ENCODE peak calls at places on chromosomes 3 and 15, in four cellular contexts. One of them, this sample, is unnamed.

GRCh38 chr15:100495861-100496260 is 32.9 kb downstream of the CERS3 start:
- DNase-seq in GM12865: no peak
- DNase-seq in MCF 10A: no peak
- DNase-seq in progenitor cell of endocrine pancreas: no peak
- DNase-seq in this sample: no peak

GRCh38 chr15:84081391-84082168 is 154.0 kb upstream of the GOLGA6L4 start:
- DNase-seq in GM12865: no peak
- DNase-seq in progenitor cell of endocrine pancreas: no peak
- DNase-seq in MCF 10A: no peak
- DNase-seq in this sample: no peak

GRCh38 chr15:79970921-79971434 is at the start of gene BCL2A1:
- DNase-seq in MCF 10A: peak; percentile 68
- DNase-seq in GM12865: peak; percentile 92
- DNase-seq in progenitor cell of endocrine pancreas: no peak
- DNase-seq in this sample: no peak

GRCh38 chr3:31105438-31106077 is 211.1 kb upstream of the GADL1 start:
- DNase-seq in MCF 10A: peak; percentile 96
- DNase-seq in GM12865: no peak
- DNase-seq in progenitor cell of endocrine pancreas: no peak
- DNase-seq in this sample: no peak

GRCh38 chr3:170488802-170489201 is 70.1 kb downstream of the CLDN11 start:
- DNase-seq in progenitor cell of endocrine pancreas: no peak
- DNase-seq in GM12865: no peak
- DNase-seq in MCF 10A: peak; percentile 94
- DNase-seq in this sample: no peak

GRCh38 chr3:112010631-112011030 is 11.9 kb downstream of the TAGLN3 start:
- DNase-seq in MCF 10A: no peak
- DNase-seq in GM12865: no peak
- DNase-seq in progenitor cell of endocrine pancreas: no peak
- DNase-seq in this sample: no peak

GRCh38 chr15:76339302-76340197 is 3.0 kb downstream of the ISL2 start:
- DNase-seq in progenitor cell of endocrine pancreas: no peak
- DNase-seq in GM12865: no peak
- DNase-seq in MCF 10A: no peak
- DNase-seq in this sample: no peak

GRCh38 chr3:127693336-127693843 is 20.6 kb downstream of the ABTB1 start:
- DNase-seq in MCF 10A: no peak
- DNase-seq in progenitor cell of endocrine pancreas: no peak
- DNase-seq in GM12865: no peak
- DNase-seq in this sample: no peak

GRCh38 chr3:123949606-123950005 is 11.4 kb downstream of the CCDC14 start:
- DNase-seq in progenitor cell of endocrine pancreas: no peak
- DNase-seq in GM12865: no peak
- DNase-seq in MCF 10A: no peak
- DNase-seq in this sample: no peak

GRCh38 chr3:57003676-57004075 is 56.8 kb upstream of the SPATA12 start:
- DNase-seq in GM12865: no peak
- DNase-seq in MCF 10A: no peak
- DNase-seq in progenitor cell of endocrine pancreas: no peak
- DNase-seq in this sample: no peak

GRCh38 chr3:153305189-153305588 is 143.2 kb downstream of the RAP2B start:
- DNase-seq in MCF 10A: no peak
- DNase-seq in GM12865: no peak
- DNase-seq in progenitor cell of endocrine pancreas: no peak
- DNase-seq in this sample: no peak

GRCh38 chr3:74091204-74091603 is 466.5 kb upstream of the PDZRN3 start:
- DNase-seq in GM12865: no peak
- DNase-seq in progenitor cell of endocrine pancreas: no peak
- DNase-seq in MCF 10A: no peak
- DNase-seq in this sample: no peak

GRCh38 chr3:43862992-43863805 is 172.5 kb downstream of the ABHD5 start:
- DNase-seq in MCF 10A: no peak
- DNase-seq in GM12865: no peak
- DNase-seq in progenitor cell of endocrine pancreas: no peak
- DNase-seq in this sample: no peak

GRCh38 chr15:55289573-55290360 is at the start of gene RAB27A:
- DNase-seq in GM12865: peak; percentile 76
- DNase-seq in progenitor cell of endocrine pancreas: peak; percentile 62
- DNase-seq in MCF 10A: peak; percentile 82
- DNase-seq in this sample: no peak

GRCh38 chr3:30607032-30607833 is 832 bp downstream of the TGFBR2 start:
- DNase-seq in progenitor cell of endocrine pancreas: peak; percentile 34
- DNase-seq in GM12865: peak; percentile 37
- DNase-seq in MCF 10A: peak; percentile 60
- DNase-seq in this sample: no peak

GRCh38 chr3:32453346-32453745 is 49.3 kb downstream of the CMTM6 start:
- DNase-seq in progenitor cell of endocrine pancreas: no peak
- DNase-seq in GM12865: no peak
- DNase-seq in MCF 10A: no peak
- DNase-seq in this sample: no peak

DNA sequence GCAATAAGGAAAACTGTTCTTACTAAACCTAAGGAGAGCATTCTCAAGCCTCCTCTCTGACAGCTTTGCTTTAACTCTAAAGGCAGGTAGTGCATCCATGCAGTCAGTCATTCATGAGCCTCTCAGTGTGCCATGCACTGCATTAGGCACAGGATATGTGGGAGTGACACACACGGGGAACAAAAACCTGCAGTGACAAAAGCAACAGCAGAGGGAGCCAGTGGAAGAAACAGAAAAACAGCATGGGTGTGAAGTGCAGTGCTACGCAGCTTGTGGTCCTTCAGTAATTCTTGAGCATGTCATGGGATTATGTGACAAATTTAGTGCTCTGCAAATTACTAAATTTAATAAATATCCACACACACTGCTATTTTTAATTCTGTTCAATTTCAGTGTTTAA is 230.7 kb downstream of the BBX start:
- DNase-seq in progenitor cell of endocrine pancreas: peak; percentile 15
- DNase-seq in MCF 10A: peak; percentile 63
- DNase-seq in GM12865: peak; percentile 23
- DNase-seq in this sample: no peak
- TF ChIP-seq CTCF in progenitor cell of endocrine pancreas: peak; percentile 62
- TF ChIP-seq CTCF in MCF 10A: peak; percentile 40
- TF ChIP-seq CTCF in GM12865: peak; percentile 29
- TF ChIP-seq CTCF in this sample: peak; percentile 67

GRCh38 chr3:12901631-12902045 is 60.3 kb upstream of the RPL32 start:
- DNase-seq in progenitor cell of endocrine pancreas: no peak
- DNase-seq in MCF 10A: no peak
- DNase-seq in GM12865: peak; percentile 14
- DNase-seq in this sample: no peak
- TF ChIP-seq CTCF in progenitor cell of endocrine pancreas: no peak
- TF ChIP-seq CTCF in MCF 10A: no peak
- TF ChIP-seq CTCF in GM12865: no peak
- TF ChIP-seq CTCF in this sample: peak; percentile 15

DNA sequence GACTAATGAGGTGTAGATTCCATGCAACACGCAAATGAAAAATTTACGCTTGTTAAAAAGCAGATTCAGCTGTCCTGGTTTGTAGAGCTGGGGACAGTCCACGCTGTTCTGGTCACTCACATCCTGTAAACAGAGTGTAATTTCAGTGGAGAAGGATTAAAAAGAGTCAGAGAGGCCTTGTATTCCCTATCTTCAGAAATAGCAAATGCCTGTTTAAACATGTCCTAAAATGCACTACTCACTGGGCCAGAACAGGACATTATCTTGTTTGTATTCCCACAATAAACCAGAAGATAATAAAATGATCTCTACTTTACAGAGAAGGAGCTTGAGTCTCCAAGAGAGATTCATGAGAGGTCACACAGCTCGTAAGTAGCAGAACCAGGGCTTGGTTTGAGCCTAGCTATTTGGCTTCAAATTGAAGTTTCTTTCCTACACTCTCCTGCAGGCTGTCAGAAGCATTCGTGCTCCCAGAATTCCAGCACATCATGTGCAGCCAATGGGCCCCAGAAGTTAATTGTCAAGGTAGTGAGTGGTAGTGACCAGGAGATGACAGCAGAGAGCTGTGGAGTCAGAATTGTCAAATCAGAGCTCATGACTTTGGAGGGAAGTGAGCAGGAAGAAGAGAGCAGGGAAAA is 242.5 kb downstream of the ATP8B4 start:
- DNase-seq in GM12865: no peak
- DNase-seq in MCF 10A: no peak
- DNase-seq in progenitor cell of endocrine pancreas: no peak
- DNase-seq in this sample: no peak
- TF ChIP-seq CTCF in GM12865: peak; percentile 51
- TF ChIP-seq CTCF in MCF 10A: peak; percentile 17
- TF ChIP-seq CTCF in progenitor cell of endocrine pancreas: peak; percentile 32
- TF ChIP-seq CTCF in this sample: peak; percentile 18

DNA sequence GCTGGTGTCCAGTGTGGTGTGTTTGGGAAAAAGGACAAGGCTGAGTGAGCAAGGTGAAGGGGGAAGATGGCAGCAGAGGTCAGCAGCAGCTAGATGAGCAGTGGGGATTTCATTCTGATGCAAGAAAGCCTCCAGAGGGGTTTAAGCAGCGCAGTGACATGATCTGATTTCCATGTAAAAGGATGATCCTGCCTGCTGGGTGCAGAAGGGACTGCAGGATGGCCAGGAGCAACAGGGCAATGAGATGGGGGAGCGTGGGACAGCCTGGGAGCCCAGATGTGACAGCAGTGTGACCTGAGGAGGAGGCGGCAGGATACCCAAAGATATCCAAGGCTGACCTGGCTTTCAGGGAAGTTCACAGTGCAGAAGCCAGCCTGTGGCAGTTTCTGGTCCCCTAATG is 6.1 kb downstream of the WNT7A start:
- DNase-seq in progenitor cell of endocrine pancreas: no peak
- DNase-seq in MCF 10A: no peak
- DNase-seq in GM12865: no peak
- DNase-seq in this sample: no peak
- TF ChIP-seq CTCF in progenitor cell of endocrine pancreas: no peak
- TF ChIP-seq CTCF in MCF 10A: no peak
- TF ChIP-seq CTCF in GM12865: no peak
- TF ChIP-seq CTCF in this sample: no peak

GRCh38 chr15:73564255-73564654 is 68.9 kb downstream of the NPTN start:
- DNase-seq in MCF 10A: peak; percentile 79
- DNase-seq in progenitor cell of endocrine pancreas: no peak
- DNase-seq in GM12865: no peak
- DNase-seq in this sample: no peak
- TF ChIP-seq CTCF in MCF 10A: no peak
- TF ChIP-seq CTCF in progenitor cell of endocrine pancreas: no peak
- TF ChIP-seq CTCF in GM12865: no peak
- TF ChIP-seq CTCF in this sample: no peak

GRCh38 chr3:148714521-148714920 is 16.8 kb downstream of the AGTR1 start:
- DNase-seq in GM12865: no peak
- DNase-seq in progenitor cell of endocrine pancreas: no peak
- DNase-seq in MCF 10A: no peak
- DNase-seq in this sample: no peak

GRCh38 chr3:148717918-148718317 is 20.2 kb downstream of the AGTR1 start:
- DNase-seq in progenitor cell of endocrine pancreas: no peak
- DNase-seq in MCF 10A: no peak
- DNase-seq in GM12865: no peak
- DNase-seq in this sample: no peak

GRCh38 chr3:148718982-148719862 is 21.5 kb downstream of the AGTR1 start:
- DNase-seq in MCF 10A: peak; percentile 12
- DNase-seq in GM12865: no peak
- DNase-seq in progenitor cell of endocrine pancreas: no peak
- DNase-seq in this sample: no peak

GRCh38 chr3:148720873-148721272 is 23.2 kb downstream of the AGTR1 start:
- DNase-seq in GM12865: no peak
- DNase-seq in progenitor cell of endocrine pancreas: no peak
- DNase-seq in MCF 10A: no peak
- DNase-seq in this sample: no peak

DNA sequence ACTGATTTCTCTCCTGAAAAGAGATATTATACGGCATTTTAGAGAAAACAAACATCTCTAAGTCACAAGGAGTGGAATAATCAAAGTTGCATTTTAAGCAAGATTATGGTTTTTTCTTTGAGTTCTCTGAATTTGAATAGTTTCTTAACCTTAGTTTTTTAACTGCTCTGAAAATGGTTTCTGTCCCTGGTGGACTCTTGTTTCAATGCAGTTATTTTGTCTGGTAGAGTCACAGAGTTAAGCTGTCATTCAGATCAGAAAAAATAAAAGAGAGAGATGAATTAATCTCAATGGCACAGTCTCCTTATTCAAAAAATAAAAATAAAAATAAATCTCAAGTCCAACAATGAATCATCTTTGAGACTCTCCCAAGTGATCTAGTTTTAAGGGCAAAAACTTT is 19.0 kb downstream of the AGTR1 start:
- DNase-seq in MCF 10A: no peak
- DNase-seq in GM12865: no peak
- DNase-seq in progenitor cell of endocrine pancreas: no peak
- DNase-seq in this sample: no peak
- TF ChIP-seq CTCF in MCF 10A: peak; percentile 5
- TF ChIP-seq CTCF in GM12865: no peak
- TF ChIP-seq CTCF in progenitor cell of endocrine pancreas: no peak
- TF ChIP-seq CTCF in this sample: no peak

GRCh38 chr15:68642491-68642845 is 63.7 kb downstream of the CORO2B start:
- DNase-seq in MCF 10A: no peak
- DNase-seq in progenitor cell of endocrine pancreas: no peak
- DNase-seq in GM12865: no peak
- DNase-seq in this sample: no peak
- TF ChIP-seq CTCF in MCF 10A: no peak
- TF ChIP-seq CTCF in progenitor cell of endocrine pancreas: no peak
- TF ChIP-seq CTCF in GM12865: no peak
- TF ChIP-seq CTCF in this sample: no peak

GRCh38 chr3:168096210-168096795 is 579 bp upstream of the GOLIM4 start:
- DNase-seq in progenitor cell of endocrine pancreas: peak; percentile 29
- DNase-seq in GM12865: peak; percentile 86
- DNase-seq in MCF 10A: peak; percentile 91
- DNase-seq in this sample: peak; percentile 21

GRCh38 chr3:168097381-168097780 is 1.7 kb upstream of the GOLIM4 start:
- DNase-seq in progenitor cell of endocrine pancreas: no peak
- DNase-seq in GM12865: no peak
- DNase-seq in MCF 10A: no peak
- DNase-seq in this sample: no peak

GRCh38 chr3:168094877-168095610 is 680 bp downstream of the GOLIM4 start:
- DNase-seq in GM12865: peak; percentile 86
- DNase-seq in progenitor cell of endocrine pancreas: peak; percentile 12
- DNase-seq in MCF 10A: peak; percentile 75
- DNase-seq in this sample: no peak

GRCh38 chr3:168094580-168094876 is 1.2 kb downstream of the GOLIM4 start:
- DNase-seq in GM12865: no peak
- DNase-seq in progenitor cell of endocrine pancreas: peak; percentile 10
- DNase-seq in MCF 10A: peak; percentile 11
- DNase-seq in this sample: no peak

DNA sequence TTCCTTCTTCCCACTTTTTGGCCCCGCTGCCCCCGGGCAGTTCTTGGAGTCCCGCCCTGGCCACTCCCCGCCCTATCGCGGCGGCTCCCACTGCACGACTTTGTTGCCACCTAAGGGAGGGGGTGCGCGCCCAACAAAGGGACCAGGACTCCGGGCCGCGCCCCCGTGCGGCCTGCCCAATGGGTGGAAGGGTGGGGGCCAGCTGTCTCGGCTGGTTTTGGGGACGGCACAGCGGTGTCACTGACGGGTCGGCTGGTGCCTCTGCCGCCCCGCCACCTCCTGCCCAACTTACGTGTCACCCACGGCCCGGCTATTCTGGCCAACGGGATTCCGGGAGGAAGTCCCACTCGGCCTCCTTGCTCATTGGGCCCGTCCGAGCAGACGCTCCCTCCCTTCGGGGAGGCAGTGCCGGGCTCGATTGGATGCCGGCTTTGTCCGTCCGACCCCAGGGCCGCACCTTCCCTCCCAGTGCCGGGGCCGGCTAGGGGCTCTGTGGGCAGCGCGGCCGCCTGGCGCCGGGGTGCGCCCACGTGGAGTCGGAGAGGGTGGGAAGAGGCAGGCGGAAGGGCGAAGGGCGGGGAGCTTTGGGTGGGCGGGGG is at the start of gene GOLIM4:
- DNase-seq in MCF 10A: peak; percentile 98
- DNase-seq in progenitor cell of endocrine pancreas: peak; percentile 91
- DNase-seq in GM12865: peak; percentile 99
- DNase-seq in this sample: peak; percentile 41
- TF ChIP-seq CTCF in MCF 10A: no peak
- TF ChIP-seq CTCF in progenitor cell of endocrine pancreas: no peak
- TF ChIP-seq CTCF in GM12865: peak; percentile 21
- TF ChIP-seq CTCF in this sample: no peak